ENCODE peak calls at places on chromosomes 13 and 19, in five cellular contexts. W is NB4, Q is AG04449, R is IMR-90, T is heart right ventricle. S is an unnamed sample.

GRCh38 chr13:109422163-109422562 is 364.2 kb downstream of the IRS2 start:
- DNase-seq in R (no peak), Q (no peak), W (peak), T (no peak), S (no peak)

GRCh38 chr19:40745402-40745780 is 4.9 kb downstream of the ACTMAP start:
- DNase-seq in W (no peak), Q (peak), R (peak), T (no peak), S (no peak)

GRCh38 chr19:54653181-54653809 is 9.5 kb upstream of the LILRB4 start:
- DNase-seq in W (peak), R (peak), Q (no peak), T (no peak), S (no peak)

GRCh38 chr19:19033426-19034203 is at the start of the genes ARMC6 and SUGP2:
- DNase-seq in T (peak), W (peak), R (peak), Q (peak), S (peak)

GRCh38 chr19:9644472-9644871 is 23.4 kb upstream of the ZNF561 start:
- DNase-seq in R (no peak), W (no peak), Q (no peak), T (no peak), S (no peak)

GRCh38 chr13:42401376-42401775 is 129.4 kb downstream of the AKAP11 start:
- DNase-seq in R (no peak), Q (no peak), T (no peak), W (no peak), S (no peak)

GRCh38 chr19:15468675-15469512 is 4.5 kb upstream of the RASAL3 start:
- DNase-seq in T (no peak), W (no peak), Q (no peak), R (no peak), S (no peak)

GRCh38 chr19:51830263-51830662 is 35.3 kb downstream of the FPR3 start:
- DNase-seq in W (peak), T (no peak), Q (no peak), R (no peak), S (no peak)

GRCh38 chr19:41339936-41340335 is 13.8 kb downstream of the TGFB1 start:
- DNase-seq in Q (no peak), R (peak), T (no peak), W (no peak), S (no peak)

GRCh38 chr13:37109080-37109678 is 3.7 kb upstream of the CSNK1A1L start:
- DNase-seq in T (no peak), R (peak), W (peak), Q (no peak), S (no peak)

GRCh38 chr13:98972059-98972458 is 5.8 kb downstream of the DOCK9 start:
- DNase-seq in T (no peak), Q (no peak), W (no peak), R (no peak), S (no peak)

GRCh38 chr19:34963531-34964406 is at the start of gene ZNF792:
- DNase-seq in R (peak), Q (no peak), T (peak), W (peak), S (peak)

GRCh38 chr13:27194895-27195764 is 23.5 kb upstream of the USP12 start:
- DNase-seq in T (no peak), R (peak), W (peak), Q (no peak), S (no peak)

GRCh38 chr19:33401683-33402420 is 28.3 kb downstream of the CEBPG start:
- DNase-seq in T (no peak), R (no peak), Q (no peak), W (no peak), S (no peak)

GRCh38 chr19:6373813-6374108 is 1.2 kb downstream of the ALKBH7 start:
- DNase-seq in R (no peak), Q (no peak), T (no peak), W (no peak), S (no peak)

DNA sequence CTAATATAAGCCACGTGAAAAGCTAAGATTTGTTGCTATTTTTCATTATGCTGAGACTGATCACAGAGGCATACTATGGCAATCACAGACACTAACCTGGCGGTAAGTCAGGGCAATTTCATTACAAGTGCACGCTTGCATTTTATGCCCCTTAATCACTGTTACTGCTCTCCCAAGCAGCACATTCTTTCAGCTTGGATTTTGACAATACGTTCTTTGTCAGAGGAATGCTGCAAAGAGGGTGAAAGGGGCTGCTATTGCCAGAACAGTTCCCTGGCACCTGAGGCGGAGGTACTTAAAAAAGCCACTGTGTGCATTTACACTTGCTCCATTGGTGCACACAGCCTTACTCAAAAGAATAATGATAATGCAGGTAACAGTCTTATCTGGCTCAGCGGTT is 346.6 kb downstream of the RFC3 start:
- DNase-seq in R (no peak), W (no peak), Q (no peak), T (no peak), S (no peak)
- TF ChIP-seq CTCF in R (no peak), W (no peak), Q (no peak), T (no peak), S (no peak)

GRCh38 chr13:30111810-30112209 is 195.5 kb downstream of the KATNAL1 start:
- DNase-seq in Q (no peak), T (no peak), W (peak), R (no peak), S (no peak)
- TF ChIP-seq CTCF in Q (peak), T (no peak), W (peak), R (peak), S (peak)

GRCh38 chr19:47651691-47652090 is 42.8 kb downstream of the BICRA start:
- DNase-seq in R (no peak), Q (no peak), T (no peak), W (no peak), S (no peak)
- TF ChIP-seq CTCF in R (no peak), Q (no peak), T (no peak), W (no peak), S (no peak)

DNA sequence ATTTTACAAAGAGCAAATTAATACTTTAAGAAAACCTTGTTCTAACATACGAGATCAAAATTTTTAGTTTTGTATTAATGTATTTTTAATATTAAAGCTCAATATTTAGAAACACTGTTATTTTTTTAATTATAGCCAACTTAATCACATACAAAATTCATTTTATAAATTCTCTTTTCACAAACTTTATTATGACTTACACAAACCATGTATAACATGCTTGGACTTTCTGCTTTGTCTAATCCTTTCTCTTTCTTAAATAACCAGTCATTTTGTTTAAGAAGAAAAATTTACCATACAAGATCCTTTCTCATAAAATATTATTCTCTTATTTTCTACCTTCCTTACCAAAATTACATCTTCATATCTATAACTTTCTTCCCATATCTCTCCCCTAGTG is 62.2 kb downstream of the CYSLTR2 start:
- DNase-seq in R (no peak), W (peak), Q (no peak), T (no peak), S (no peak)
- TF ChIP-seq CTCF in R (no peak), W (no peak), Q (no peak), T (no peak), S (no peak)

GRCh38 chr19:58097783-58098681 is at the start of gene ZSCAN18:
- DNase-seq in Q (peak), T (peak), W (peak), R (peak), S (peak)
- TF ChIP-seq CTCF in Q (no peak), T (no peak), W (no peak), R (no peak), S (no peak)

GRCh38 chr19:27776524-27776923 is 1436.4 kb downstream of the UQCRFS1 start:
- DNase-seq in T (no peak), R (no peak), W (no peak), Q (no peak), S (no peak)

GRCh38 chr19:27776020-27776419 is 1436.9 kb downstream of the UQCRFS1 start:
- DNase-seq in R (peak), T (no peak), Q (no peak), W (peak), S (peak)

GRCh38 chr19:27777242-27777641 is 1435.7 kb downstream of the UQCRFS1 start:
- DNase-seq in T (no peak), R (no peak), W (no peak), Q (no peak), S (peak)

GRCh38 chr19:27779953-27780352 is 1433.0 kb downstream of the UQCRFS1 start:
- DNase-seq in W (peak), R (no peak), T (no peak), Q (no peak), S (no peak)

GRCh38 chr19:27777726-27778125 is 1435.2 kb downstream of the UQCRFS1 start:
- DNase-seq in Q (no peak), T (no peak), W (peak), R (no peak), S (peak)
- TF ChIP-seq CTCF in Q (no peak), T (no peak), W (peak), R (no peak), S (no peak)

DNA sequence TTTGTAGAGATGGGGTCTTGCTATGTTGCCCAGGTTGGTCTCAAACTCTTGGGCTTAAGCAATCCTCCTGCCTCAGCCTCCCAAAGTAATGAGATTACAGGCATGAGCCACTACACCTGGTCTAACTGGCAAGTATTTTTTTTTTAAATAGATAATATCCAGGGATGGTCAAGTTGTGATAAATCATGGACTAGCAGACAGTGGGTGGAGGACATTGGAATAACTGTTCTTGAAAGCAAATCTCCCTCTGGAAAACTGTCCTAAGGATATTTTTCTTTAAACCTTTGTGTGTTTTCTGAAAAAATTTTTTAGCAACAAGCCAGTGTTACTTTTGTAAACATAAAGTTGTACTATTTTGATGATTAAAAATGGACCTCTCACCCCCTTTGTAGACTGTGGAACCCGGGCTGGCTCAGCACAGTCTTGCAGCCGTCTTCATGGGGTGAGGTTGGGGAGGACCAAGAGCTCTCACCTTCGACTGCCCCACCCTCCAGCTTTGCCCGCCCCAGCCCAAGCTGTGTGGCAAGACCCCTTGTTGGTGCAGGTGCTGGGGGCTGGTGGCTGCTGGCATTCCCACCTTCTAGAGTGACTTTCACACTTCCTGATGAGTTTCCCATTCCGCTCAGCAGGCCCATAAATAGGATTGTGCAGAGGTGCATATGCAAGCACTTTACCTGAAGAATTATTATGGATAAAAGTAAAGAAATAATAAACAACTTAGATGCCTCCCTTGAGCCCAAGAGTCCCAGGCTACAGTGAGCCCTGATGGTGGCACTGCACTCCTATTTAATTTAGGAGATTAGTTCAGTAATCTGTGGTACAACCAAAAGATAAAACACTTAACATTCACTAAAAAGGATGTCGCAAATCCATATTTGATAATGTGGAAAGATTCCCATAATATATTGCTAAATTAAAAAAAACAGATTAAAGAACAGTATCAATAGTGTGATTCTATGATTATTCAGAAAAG is 107.3 kb downstream of the GADD45B start:
- DNase-seq in Q (no peak), T (no peak), W (no peak), R (no peak), S (no peak)
- TF ChIP-seq CTCF in Q (no peak), T (no peak), W (no peak), R (no peak), S (no peak)

GRCh38 chr13:94173312-94173854 is 306.1 kb downstream of the DCT start:
- DNase-seq in Q (peak), R (peak), W (no peak), T (no peak), S (no peak)
- TF ChIP-seq CTCF in Q (no peak), R (peak), W (no peak), T (no peak), S (peak)

GRCh38 chr13:88196106-88196505 is 524.9 kb downstream of the SLITRK5 start:
- DNase-seq in T (no peak), R (no peak), Q (no peak), W (peak), S (no peak)
- TF ChIP-seq CTCF in T (no peak), R (no peak), Q (no peak), W (no peak), S (no peak)